ENCODE peak calls at places on chromosomes 11 and 22, in four cellular contexts. V is left colon, G is MM.1S, P is NCI-H774. I is an unnamed sample.

GRCh38 chr11:34706709-34707461 is 86.0 kb downstream of the EHF start:
- DNase-seq in V (no peak), G (peak), P (no peak), I (no peak)

GRCh38 chr22:30009478-30009877 is 70.8 kb upstream of the HORMAD2 start:
- DNase-seq in V (no peak), P (no peak), G (no peak), I (no peak)

GRCh38 chr11:132475046-132475445 is 1057.3 kb downstream of the OPCML start:
- DNase-seq in P (no peak), G (no peak), V (no peak), I (no peak)

GRCh38 chr22:41445171-41446056 is 1.2 kb downstream of the TOB2 start:
- DNase-seq in V (peak), G (peak), P (no peak), I (peak)

GRCh38 chr11:34300571-34301295 is 57.1 kb downstream of the ABTB2 start:
- DNase-seq in G (no peak), V (no peak), P (no peak), I (no peak)

GRCh38 chr11:128613300-128613995 is 26.1 kb upstream of the ETS1 start:
- DNase-seq in G (no peak), P (no peak), V (no peak), I (no peak)

GRCh38 chr22:20267441-20268288 is 453 bp downstream of the RTN4R start:
- DNase-seq in P (no peak), G (no peak), V (no peak), I (no peak)

GRCh38 chr11:68014966-68015447 is 4.9 kb downstream of the ALDH3B1 start:
- DNase-seq in P (no peak), G (no peak), V (no peak), I (no peak)

GRCh38 chr11:111906680-111907079 is 4.9 kb downstream of the CRYAB start:
- DNase-seq in V (no peak), P (no peak), G (no peak), I (no peak)

GRCh38 chr11:74306440-74307175 is 4.8 kb downstream of the P4HA3 start:
- DNase-seq in P (no peak), G (no peak), V (no peak), I (no peak)

GRCh38 chr22:47379037-47379436 is 616.6 kb downstream of the TBC1D22A start:
- DNase-seq in G (no peak), P (no peak), V (no peak), I (no peak)

GRCh38 chr11:67056640-67057409 is at the start of gene RHOD:
- DNase-seq in P (no peak), V (peak), G (peak), I (peak)

GRCh38 chr11:69311767-69312385 is 17.9 kb downstream of the MYEOV start:
- DNase-seq in G (no peak), V (no peak), P (no peak), I (no peak)

GRCh38 chr11:5665746-5666395 is 19.0 kb downstream of the TRIM5 start:
- DNase-seq in G (no peak), P (no peak), V (no peak), I (no peak)

GRCh38 chr11:26072612-26073011 is 259.3 kb upstream of the ANO3 start:
- DNase-seq in P (no peak), V (no peak), G (no peak), I (no peak)

GRCh38 chr11:80282643-80283042 is 841.8 kb upstream of the TENM4 start:
- DNase-seq in G (no peak), V (no peak), P (no peak), I (no peak)

GRCh38 chr11:70669871-70670683 is 271.7 kb downstream of the CTTN start:
- DNase-seq in P (no peak), G (no peak), V (no peak), I (no peak)

GRCh38 chr11:128520886-128521696 is 66.3 kb downstream of the ETS1 start:
- DNase-seq in G (no peak), P (no peak), V (no peak), I (peak)

GRCh38 chr11:62707277-62707771 is at the start of the genes BSCL2 and GNG3:
- DNase-seq in G (no peak), V (no peak), P (no peak), I (no peak)

GRCh38 chr11:31236052-31236652 is 133.4 kb downstream of the DCDC1 start:
- DNase-seq in P (no peak), V (no peak), G (peak), I (peak)

GRCh38 chr11:11010624-11011127 is 152.8 kb upstream of the ZBED5 start:
- DNase-seq in P (no peak), V (peak), G (no peak), I (peak)

GRCh38 chr11:128603752-128604472 is 16.6 kb upstream of the ETS1 start:
- DNase-seq in V (no peak), G (peak), P (no peak), I (no peak)

GRCh38 chr11:70627219-70627618 is 228.9 kb downstream of the CTTN start:
- DNase-seq in V (peak), P (no peak), G (no peak), I (peak)

GRCh38 chr11:64092761-64093136 is 57.0 kb downstream of the FLRT1 start:
- DNase-seq in G (no peak), V (no peak), P (no peak), I (no peak)

I was measured in HT-29.